ENCODE peak calls at places on chromosomes 6 and 20, in six cellular contexts. C is A673; S is CD8-positive, alpha-beta T cell; T is left ventricle myocardium inferior; Y is stomach; U is fibroblast of lung. Z is an unnamed sample. For H3K4me1, the result is how much of the 10 kb centered on the place peaks cover.

GRCh38 chr20:8153281-8153908 is 21.3 kb downstream of the PLCB1 start:
- DNase-seq in C (peak), S (no peak), T (no peak), Y (no peak), U (peak), Z (no peak)

GRCh38 chr6:31479151-31479932 is 18.6 kb upstream of the MICB start:
- DNase-seq in C (no peak), S (no peak), T (no peak), Y (no peak), U (no peak), Z (no peak)

GRCh38 chr6:21026576-21027273 is 492.5 kb downstream of the CDKAL1 start:
- DNase-seq in C (no peak), S (no peak), T (no peak), Y (no peak), U (no peak), Z (no peak)

GRCh38 chr6:34100788-34101187 is 45.1 kb downstream of the GRM4 start:
- DNase-seq in C (no peak), S (no peak), T (no peak), Y (no peak), U (no peak), Z (no peak)

GRCh38 chr20:21106171-21106694 is at the start of gene LINC00237:
- DNase-seq in C (no peak), S (no peak), T (no peak), Y (no peak), U (no peak), Z (no peak)

GRCh38 chr6:140046030-140046632 is 671.7 kb upstream of the CITED2 start:
- DNase-seq in C (peak), S (no peak), T (no peak), Y (no peak), U (no peak), Z (no peak)

GRCh38 chr6:28814032-28814976 is 109.5 kb downstream of the TRIM27 start:
- DNase-seq in C (peak), S (no peak), T (no peak), Y (no peak), U (no peak), Z (no peak)

GRCh38 chr6:17831135-17831534 is 124.4 kb upstream of the NUP153 start:
- DNase-seq in C (no peak), S (no peak), T (no peak), Y (no peak), U (no peak), Z (peak)

GRCh38 chr6:140401666-140402255 is 1027.3 kb upstream of the CITED2 start:
- DNase-seq in C (no peak), S (no peak), T (no peak), Y (no peak), U (no peak), Z (no peak)

GRCh38 chr20:3172933-3173581 is at the start of gene LZTS3:
- DNase-seq in C (peak), S (peak), T (peak), Y (peak), U (peak), Z (peak)

GRCh38 chr6:11433860-11434259 is 103.7 kb upstream of the TMEM170B start:
- DNase-seq in C (no peak), S (no peak), T (no peak), Y (no peak), U (no peak), Z (no peak)

GRCh38 chr20:33132858-33133615 is 34.9 kb upstream of the BPIFA2 start:
- DNase-seq in C (peak), S (no peak), T (no peak), Y (no peak), U (no peak), Z (no peak)

GRCh38 chr20:1330075-1330830 is 1.3 kb upstream of the SDCBP2 start:
- DNase-seq in C (no peak), S (peak), T (peak), Y (peak), U (no peak), Z (peak)

GRCh38 chr20:5160882-5161281 is 34.1 kb downstream of the CDS2 start:
- DNase-seq in C (no peak), S (no peak), T (no peak), Y (no peak), U (peak), Z (no peak)

GRCh38 chr6:125188594-125189203 is 35.1 kb downstream of the TPD52L1 start:
- DNase-seq in C (no peak), S (no peak), T (no peak), Y (no peak), U (no peak), Z (no peak)

GRCh38 chr6:100880149-100880900 is 804 bp downstream of the ASCC3 start:
- DNase-seq in C (peak), S (no peak), T (no peak), Y (no peak), U (peak), Z (no peak)

GRCh38 chr6:128244751-128245405 is 275.5 kb downstream of the PTPRK start:
- DNase-seq in C (no peak), S (no peak), T (no peak), Y (no peak), U (no peak), Z (no peak)

GRCh38 chr6:156795825-156796224 is 18.6 kb downstream of the ARID1B start:
- DNase-seq in C (no peak), S (no peak), T (no peak), Y (no peak), U (no peak), Z (no peak)

GRCh38 chr6:156798091-156798735 is 21.0 kb downstream of the ARID1B start:
- DNase-seq in C (no peak), S (no peak), T (no peak), Y (no peak), U (no peak), Z (no peak)

GRCh38 chr6:156794546-156794945 is 17.4 kb downstream of the ARID1B start:
- DNase-seq in C (no peak), S (no peak), T (no peak), Y (no peak), U (no peak), Z (no peak)

GRCh38 chr6:156794963-156795362 is 17.8 kb downstream of the ARID1B start:
- DNase-seq in C (no peak), S (no peak), T (no peak), Y (no peak), U (no peak), Z (no peak)

GRCh38 chr6:156796627-156797026 is 19.4 kb downstream of the ARID1B start:
- DNase-seq in C (no peak), S (no peak), T (no peak), Y (no peak), U (no peak), Z (no peak)
- H3K4me1 ChIP-seq in C (under half), S (under half), T (half or more), Y (half or more), U (under half), Z (under half)

DNA sequence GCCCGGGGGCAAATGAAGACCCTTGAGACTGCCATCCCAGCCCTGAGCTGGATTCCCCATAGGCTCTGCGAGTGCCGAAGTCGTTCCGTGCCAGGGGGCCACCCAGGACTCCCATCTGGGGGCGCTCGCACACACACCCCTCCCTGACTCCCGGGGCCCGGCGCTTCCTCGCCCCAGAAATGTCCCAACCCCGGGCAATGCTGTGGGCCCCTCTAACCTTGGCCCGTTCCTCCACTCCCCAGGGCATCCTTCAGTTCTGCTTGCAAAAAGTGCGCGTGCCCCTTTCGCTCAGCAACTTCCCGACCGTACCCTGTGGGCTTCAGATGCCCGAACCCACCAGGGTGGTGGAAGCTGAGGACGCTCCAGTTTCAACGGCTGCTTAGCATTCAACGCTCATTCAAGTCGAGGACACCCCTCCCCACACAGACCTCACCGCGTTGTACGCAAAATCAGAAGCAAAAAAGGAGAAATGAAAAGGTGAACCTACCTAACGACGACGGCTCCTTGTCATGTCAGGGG is 25.4 kb downstream of the RIPOR2 start:
- DNase-seq in C (peak), S (peak), T (peak), Y (no peak), U (no peak), Z (no peak)
- H3K4me1 ChIP-seq in C (under half), S (half or more), T (under half), Y (half or more), U (under half), Z (under half)

GRCh38 chr6:24859608-24860007 is 60.9 kb upstream of the ARMH2 start:
- DNase-seq in C (peak), S (no peak), T (no peak), Y (no peak), U (no peak), Z (no peak)

GRCh38 chr6:24861934-24862333 is 63.2 kb upstream of the ARMH2 start:
- DNase-seq in C (no peak), S (no peak), T (no peak), Y (no peak), U (no peak), Z (no peak)

GRCh38 chr6:24856954-24857670 is 58.4 kb upstream of the ARMH2 start:
- DNase-seq in C (no peak), S (no peak), T (no peak), Y (no peak), U (no peak), Z (no peak)

GRCh38 chr6:24858154-24858801 is 59.6 kb upstream of the ARMH2 start:
- DNase-seq in C (no peak), S (peak), T (no peak), Y (no peak), U (peak), Z (no peak)

DNA sequence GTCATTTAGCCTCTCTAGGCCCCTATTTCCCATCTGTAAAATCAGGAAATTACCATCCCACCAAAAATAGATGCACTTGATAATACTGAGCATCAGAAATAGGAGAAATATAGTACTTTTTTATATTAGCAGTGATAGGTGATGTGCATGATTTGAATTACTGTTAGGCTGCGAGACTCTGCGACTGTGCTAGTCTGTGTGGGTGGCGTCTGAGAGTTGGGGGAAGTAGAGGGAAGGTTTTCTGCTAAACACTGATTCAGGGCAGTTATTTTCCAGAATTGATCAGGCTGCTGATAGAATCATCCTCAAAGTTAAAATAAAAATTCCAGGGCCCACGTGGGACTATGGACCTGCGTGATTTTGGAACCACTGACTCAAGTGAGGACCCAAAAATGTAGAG is 60.4 kb upstream of the ARMH2 start:
- DNase-seq in C (no peak), S (no peak), T (no peak), Y (no peak), U (no peak), Z (no peak)
- H3K4me1 ChIP-seq in C (under half), S (half or more), T (under half), Y (under half), U (under half), Z (under half)

GRCh38 chr6:167108278-167108677 is 14.6 kb upstream of the CCR6 start:
- DNase-seq in C (no peak), S (no peak), T (no peak), Y (no peak), U (no peak), Z (no peak)
- H3K4me1 ChIP-seq in C (under half), S (under half), T (under half), Y (under half), U (under half), Z (under half)

DNA sequence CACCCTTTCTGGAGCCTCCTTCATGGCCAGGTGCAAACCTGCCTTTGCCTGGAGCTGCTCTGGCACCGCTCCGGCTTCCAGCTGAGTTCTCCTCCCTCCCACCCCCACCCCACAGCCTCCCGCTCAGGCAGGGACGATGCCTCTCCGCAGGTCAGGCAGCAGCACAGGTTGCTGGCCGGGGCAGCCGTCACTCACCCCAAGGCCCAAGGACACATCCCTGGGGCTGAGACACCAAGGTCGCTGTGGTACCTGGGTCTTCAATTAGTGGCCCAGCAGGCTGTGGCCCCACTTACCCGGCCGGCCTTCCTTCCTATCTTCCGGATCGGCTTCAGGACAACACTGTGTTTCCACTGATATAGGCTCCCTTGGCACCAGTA is 111.7 kb downstream of the ERMARD start:
- DNase-seq in C (no peak), S (no peak), T (no peak), Y (peak), U (no peak), Z (no peak)
- H3K4me1 ChIP-seq in C (under half), S (under half), T (under half), Y (under half), U (under half), Z (under half)

GRCh38 chr20:35776513-35777101 is 4.8 kb downstream of the PHF20 start:
- DNase-seq in C (peak), S (no peak), T (peak), Y (peak), U (peak), Z (peak)
- H3K4me1 ChIP-seq in C (under half), S (half or more), T (half or more), Y (half or more), U (under half), Z (under half)

GRCh38 chr20:47675190-47676142 is 109.8 kb downstream of the SULF2 start:
- DNase-seq in C (no peak), S (no peak), T (no peak), Y (no peak), U (no peak), Z (peak)
- H3K4me1 ChIP-seq in C (under half), S (under half), T (under half), Y (under half), U (under half), Z (under half)

GRCh38 chr6:4129446-4129845 is 5.9 kb downstream of the ECI2 start:
- DNase-seq in C (no peak), S (no peak), T (no peak), Y (no peak), U (no peak), Z (no peak)

GRCh38 chr6:4128748-4129147 is 6.6 kb downstream of the ECI2 start:
- DNase-seq in C (no peak), S (no peak), T (no peak), Y (no peak), U (no peak), Z (no peak)

GRCh38 chr6:4133941-4134838 is 1.2 kb downstream of the ECI2 start:
- DNase-seq in C (peak), S (peak), T (peak), Y (peak), U (peak), Z (peak)

GRCh38 chr6:4128072-4128471 is 7.3 kb downstream of the ECI2 start:
- DNase-seq in C (no peak), S (no peak), T (no peak), Y (no peak), U (no peak), Z (no peak)

DNA sequence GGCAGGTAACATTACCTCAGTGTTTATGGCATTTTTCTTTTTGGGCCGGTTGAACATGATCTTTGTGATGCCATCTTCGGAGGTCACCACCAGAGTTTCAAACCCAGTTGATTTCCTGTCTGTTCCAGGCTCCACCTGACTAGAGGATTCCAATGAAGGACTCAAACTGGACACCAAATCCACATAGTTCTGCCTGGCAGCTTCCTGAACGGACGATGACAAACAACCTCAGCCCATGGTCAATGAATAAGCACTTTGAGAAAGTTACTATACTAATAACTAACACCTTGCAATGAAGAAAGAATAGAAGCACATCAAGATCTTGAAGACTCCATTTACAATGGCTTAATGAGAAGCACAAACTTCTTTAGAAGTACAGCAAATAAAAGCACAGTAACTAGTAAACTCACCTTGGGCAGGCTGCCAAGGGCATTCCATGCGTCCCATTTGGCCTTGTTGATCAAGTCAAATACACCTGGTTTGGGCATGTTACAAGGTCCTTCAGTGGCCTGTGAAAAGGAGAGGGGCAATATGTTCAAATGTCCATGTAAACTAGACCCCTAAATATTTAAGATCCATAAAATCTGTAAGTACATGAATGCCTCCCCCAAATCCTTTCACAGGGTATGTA is 4.9 kb downstream of the ECI2 start:
- DNase-seq in C (no peak), S (no peak), T (no peak), Y (peak), U (no peak), Z (peak)
- H3K4me1 ChIP-seq in C (under half), S (under half), T (under half), Y (under half), U (under half), Z (under half)